ENCODE peak calls at places on chromosome 4, in seven cellular contexts. One of them, this sample, is unnamed.

GRCh38 chr4:113760852-113761681 is 471 bp downstream of the CAMK2D start:
- DNase-seq in activated CD4-positive, CD25-positive, alpha-beta regulatory T cell treated with anti-CD3 and anti-CD28 coated beads, Interleukin-2, amount 50 U/mL, for 72 hours: peak; percentile 73
- DNase-seq in GM23248: peak; percentile 89
- DNase-seq in heart right ventricle: peak; percentile 86
- DNase-seq in brain microvascular endothelial cell: peak; percentile 57
- DNase-seq in RCC 7860: peak; percentile 29
- DNase-seq in PC-9: no peak
- DNase-seq in this sample: peak; percentile 79

GRCh38 chr4:3353747-3354454 is 61.1 kb downstream of the RGS12 start:
- DNase-seq in activated CD4-positive, CD25-positive, alpha-beta regulatory T cell treated with anti-CD3 and anti-CD28 coated beads, Interleukin-2, amount 50 U/mL, for 72 hours: no peak
- DNase-seq in GM23248: no peak
- DNase-seq in heart right ventricle: no peak
- DNase-seq in brain microvascular endothelial cell: no peak
- DNase-seq in RCC 7860: no peak
- DNase-seq in PC-9: no peak
- DNase-seq in this sample: no peak

GRCh38 chr4:121256346-121256745 is 92.2 kb upstream of the TNIP3 start:
- DNase-seq in activated CD4-positive, CD25-positive, alpha-beta regulatory T cell treated with anti-CD3 and anti-CD28 coated beads, Interleukin-2, amount 50 U/mL, for 72 hours: no peak
- DNase-seq in GM23248: peak; percentile 95
- DNase-seq in heart right ventricle: no peak
- DNase-seq in brain microvascular endothelial cell: peak; percentile 84
- DNase-seq in RCC 7860: peak; percentile 37
- DNase-seq in PC-9: peak; percentile 46
- DNase-seq in this sample: peak; percentile 83

GRCh38 chr4:173538148-173538902 is 8.3 kb upstream of the HAND2 start:
- DNase-seq in activated CD4-positive, CD25-positive, alpha-beta regulatory T cell treated with anti-CD3 and anti-CD28 coated beads, Interleukin-2, amount 50 U/mL, for 72 hours: no peak
- DNase-seq in GM23248: peak; percentile 70
- DNase-seq in heart right ventricle: peak; percentile 74
- DNase-seq in brain microvascular endothelial cell: no peak
- DNase-seq in RCC 7860: no peak
- DNase-seq in PC-9: no peak
- DNase-seq in this sample: no peak

GRCh38 chr4:57206172-57206571 is 96.0 kb upstream of the IGFBP7 start:
- DNase-seq in activated CD4-positive, CD25-positive, alpha-beta regulatory T cell treated with anti-CD3 and anti-CD28 coated beads, Interleukin-2, amount 50 U/mL, for 72 hours: no peak
- DNase-seq in GM23248: no peak
- DNase-seq in heart right ventricle: no peak
- DNase-seq in brain microvascular endothelial cell: no peak
- DNase-seq in RCC 7860: no peak
- DNase-seq in PC-9: no peak
- DNase-seq in this sample: no peak

GRCh38 chr4:7462509-7462971 is 27.8 kb upstream of the PSAPL1 start:
- DNase-seq in activated CD4-positive, CD25-positive, alpha-beta regulatory T cell treated with anti-CD3 and anti-CD28 coated beads, Interleukin-2, amount 50 U/mL, for 72 hours: no peak
- DNase-seq in GM23248: peak; percentile 28
- DNase-seq in heart right ventricle: no peak
- DNase-seq in brain microvascular endothelial cell: no peak
- DNase-seq in RCC 7860: no peak
- DNase-seq in PC-9: no peak
- DNase-seq in this sample: peak; percentile 3

GRCh38 chr4:37591349-37591748 is 94.8 kb downstream of the RELL1 start:
- DNase-seq in activated CD4-positive, CD25-positive, alpha-beta regulatory T cell treated with anti-CD3 and anti-CD28 coated beads, Interleukin-2, amount 50 U/mL, for 72 hours: no peak
- DNase-seq in GM23248: no peak
- DNase-seq in heart right ventricle: no peak
- DNase-seq in brain microvascular endothelial cell: no peak
- DNase-seq in RCC 7860: no peak
- DNase-seq in PC-9: no peak
- DNase-seq in this sample: no peak

GRCh38 chr4:151781026-151781425 is 20.2 kb upstream of the GATB start:
- DNase-seq in activated CD4-positive, CD25-positive, alpha-beta regulatory T cell treated with anti-CD3 and anti-CD28 coated beads, Interleukin-2, amount 50 U/mL, for 72 hours: no peak
- DNase-seq in GM23248: no peak
- DNase-seq in heart right ventricle: peak; percentile 20
- DNase-seq in brain microvascular endothelial cell: no peak
- DNase-seq in RCC 7860: no peak
- DNase-seq in PC-9: no peak
- DNase-seq in this sample: no peak

GRCh38 chr4:69522554-69522953 is 26.8 kb upstream of the UGT2B4 start:
- DNase-seq in activated CD4-positive, CD25-positive, alpha-beta regulatory T cell treated with anti-CD3 and anti-CD28 coated beads, Interleukin-2, amount 50 U/mL, for 72 hours: no peak
- DNase-seq in GM23248: no peak
- DNase-seq in heart right ventricle: no peak
- DNase-seq in brain microvascular endothelial cell: no peak
- DNase-seq in RCC 7860: no peak
- DNase-seq in PC-9: no peak
- DNase-seq in this sample: no peak

GRCh38 chr4:33941854-33942253 is 2302.5 kb downstream of the ARAP2 start:
- DNase-seq in activated CD4-positive, CD25-positive, alpha-beta regulatory T cell treated with anti-CD3 and anti-CD28 coated beads, Interleukin-2, amount 50 U/mL, for 72 hours: no peak
- DNase-seq in GM23248: no peak
- DNase-seq in heart right ventricle: no peak
- DNase-seq in brain microvascular endothelial cell: no peak
- DNase-seq in RCC 7860: no peak
- DNase-seq in PC-9: no peak
- DNase-seq in this sample: no peak

GRCh38 chr4:47110670-47111069 is 79.3 kb downstream of the GABRB1 start:
- DNase-seq in activated CD4-positive, CD25-positive, alpha-beta regulatory T cell treated with anti-CD3 and anti-CD28 coated beads, Interleukin-2, amount 50 U/mL, for 72 hours: no peak
- DNase-seq in GM23248: no peak
- DNase-seq in heart right ventricle: no peak
- DNase-seq in brain microvascular endothelial cell: no peak
- DNase-seq in RCC 7860: no peak
- DNase-seq in PC-9: no peak
- DNase-seq in this sample: no peak

GRCh38 chr4:138405439-138405838 is 163.3 kb upstream of the SLC7A11 start:
- DNase-seq in activated CD4-positive, CD25-positive, alpha-beta regulatory T cell treated with anti-CD3 and anti-CD28 coated beads, Interleukin-2, amount 50 U/mL, for 72 hours: no peak
- DNase-seq in GM23248: peak; percentile 37
- DNase-seq in heart right ventricle: no peak
- DNase-seq in brain microvascular endothelial cell: no peak
- DNase-seq in RCC 7860: peak; percentile 20
- DNase-seq in PC-9: peak; percentile 49
- DNase-seq in this sample: no peak

GRCh38 chr4:8534129-8534528 is 46.1 kb upstream of the GPR78 start:
- DNase-seq in activated CD4-positive, CD25-positive, alpha-beta regulatory T cell treated with anti-CD3 and anti-CD28 coated beads, Interleukin-2, amount 50 U/mL, for 72 hours: no peak
- DNase-seq in GM23248: no peak
- DNase-seq in heart right ventricle: no peak
- DNase-seq in brain microvascular endothelial cell: peak; percentile 33
- DNase-seq in RCC 7860: peak; percentile 43
- DNase-seq in PC-9: peak; percentile 94
- DNase-seq in this sample: no peak

GRCh38 chr4:169009281-169010124 is 552 bp downstream of the CBR4 start:
- DNase-seq in activated CD4-positive, CD25-positive, alpha-beta regulatory T cell treated with anti-CD3 and anti-CD28 coated beads, Interleukin-2, amount 50 U/mL, for 72 hours: peak; percentile 66
- DNase-seq in GM23248: peak; percentile 82
- DNase-seq in heart right ventricle: peak; percentile 59
- DNase-seq in brain microvascular endothelial cell: peak; percentile 51
- DNase-seq in RCC 7860: peak; percentile 21
- DNase-seq in PC-9: peak; percentile 37
- DNase-seq in this sample: peak; percentile 73

GRCh38 chr4:158553364-158553763 is 31.7 kb downstream of the RXFP1 start:
- DNase-seq in activated CD4-positive, CD25-positive, alpha-beta regulatory T cell treated with anti-CD3 and anti-CD28 coated beads, Interleukin-2, amount 50 U/mL, for 72 hours: no peak
- DNase-seq in GM23248: no peak
- DNase-seq in heart right ventricle: no peak
- DNase-seq in brain microvascular endothelial cell: no peak
- DNase-seq in RCC 7860: no peak
- DNase-seq in PC-9: no peak
- DNase-seq in this sample: no peak

GRCh38 chr4:48777739-48778138 is 2.3 kb downstream of the FRYL start:
- DNase-seq in activated CD4-positive, CD25-positive, alpha-beta regulatory T cell treated with anti-CD3 and anti-CD28 coated beads, Interleukin-2, amount 50 U/mL, for 72 hours: no peak
- DNase-seq in GM23248: peak; percentile 23
- DNase-seq in heart right ventricle: no peak
- DNase-seq in brain microvascular endothelial cell: no peak
- DNase-seq in RCC 7860: no peak
- DNase-seq in PC-9: no peak
- DNase-seq in this sample: no peak

GRCh38 chr4:3514806-3515421 is 17.3 kb downstream of the LRPAP1 start:
- DNase-seq in activated CD4-positive, CD25-positive, alpha-beta regulatory T cell treated with anti-CD3 and anti-CD28 coated beads, Interleukin-2, amount 50 U/mL, for 72 hours: no peak
- DNase-seq in GM23248: no peak
- DNase-seq in heart right ventricle: no peak
- DNase-seq in brain microvascular endothelial cell: no peak
- DNase-seq in RCC 7860: no peak
- DNase-seq in PC-9: no peak
- DNase-seq in this sample: no peak

GRCh38 chr4:182143822-182144620 is 99.2 kb upstream of the TENM3 start:
- DNase-seq in activated CD4-positive, CD25-positive, alpha-beta regulatory T cell treated with anti-CD3 and anti-CD28 coated beads, Interleukin-2, amount 50 U/mL, for 72 hours: no peak
- DNase-seq in GM23248: peak; percentile 27
- DNase-seq in heart right ventricle: no peak
- DNase-seq in brain microvascular endothelial cell: peak; percentile 77
- DNase-seq in RCC 7860: peak; percentile 61
- DNase-seq in PC-9: no peak
- DNase-seq in this sample: peak; percentile 83

GRCh38 chr4:169050308-169050707 is 40.3 kb upstream of the CBR4 start:
- DNase-seq in activated CD4-positive, CD25-positive, alpha-beta regulatory T cell treated with anti-CD3 and anti-CD28 coated beads, Interleukin-2, amount 50 U/mL, for 72 hours: no peak
- DNase-seq in GM23248: no peak
- DNase-seq in heart right ventricle: peak; percentile 20
- DNase-seq in brain microvascular endothelial cell: no peak
- DNase-seq in RCC 7860: no peak
- DNase-seq in PC-9: no peak
- DNase-seq in this sample: no peak

GRCh38 chr4:10289534-10289899 is 167.7 kb downstream of the ZNF518B start:
- DNase-seq in activated CD4-positive, CD25-positive, alpha-beta regulatory T cell treated with anti-CD3 and anti-CD28 coated beads, Interleukin-2, amount 50 U/mL, for 72 hours: no peak
- DNase-seq in GM23248: no peak
- DNase-seq in heart right ventricle: no peak
- DNase-seq in brain microvascular endothelial cell: no peak
- DNase-seq in RCC 7860: no peak
- DNase-seq in PC-9: no peak
- DNase-seq in this sample: no peak

GRCh38 chr4:121053601-121054143 is 18.7 kb downstream of the NDNF start:
- DNase-seq in activated CD4-positive, CD25-positive, alpha-beta regulatory T cell treated with anti-CD3 and anti-CD28 coated beads, Interleukin-2, amount 50 U/mL, for 72 hours: no peak
- DNase-seq in GM23248: peak; percentile 71
- DNase-seq in heart right ventricle: peak; percentile 38
- DNase-seq in brain microvascular endothelial cell: peak; percentile 40
- DNase-seq in RCC 7860: no peak
- DNase-seq in PC-9: no peak
- DNase-seq in this sample: peak; percentile 50

GRCh38 chr4:20193522-20193902 is 58.2 kb upstream of the SLIT2 start:
- DNase-seq in activated CD4-positive, CD25-positive, alpha-beta regulatory T cell treated with anti-CD3 and anti-CD28 coated beads, Interleukin-2, amount 50 U/mL, for 72 hours: no peak
- DNase-seq in GM23248: no peak
- DNase-seq in heart right ventricle: no peak
- DNase-seq in brain microvascular endothelial cell: no peak
- DNase-seq in RCC 7860: no peak
- DNase-seq in PC-9: no peak
- DNase-seq in this sample: no peak

GRCh38 chr4:19945979-19946380 is 305.7 kb upstream of the SLIT2 start:
- DNase-seq in activated CD4-positive, CD25-positive, alpha-beta regulatory T cell treated with anti-CD3 and anti-CD28 coated beads, Interleukin-2, amount 50 U/mL, for 72 hours: no peak
- DNase-seq in GM23248: peak; percentile 93
- DNase-seq in heart right ventricle: no peak
- DNase-seq in brain microvascular endothelial cell: peak; percentile 94
- DNase-seq in RCC 7860: peak; percentile 86
- DNase-seq in PC-9: no peak
- DNase-seq in this sample: peak; percentile 74

GRCh38 chr4:163693211-163693610 is 198.7 kb downstream of the TMA16 start:
- DNase-seq in activated CD4-positive, CD25-positive, alpha-beta regulatory T cell treated with anti-CD3 and anti-CD28 coated beads, Interleukin-2, amount 50 U/mL, for 72 hours: no peak
- DNase-seq in GM23248: peak; percentile 16
- DNase-seq in heart right ventricle: no peak
- DNase-seq in brain microvascular endothelial cell: peak; percentile 33
- DNase-seq in RCC 7860: no peak
- DNase-seq in PC-9: no peak
- DNase-seq in this sample: peak; percentile 66

GRCh38 chr4:145760961-145761929 is 81.3 kb downstream of the C4orf51 start:
- DNase-seq in activated CD4-positive, CD25-positive, alpha-beta regulatory T cell treated with anti-CD3 and anti-CD28 coated beads, Interleukin-2, amount 50 U/mL, for 72 hours: no peak
- DNase-seq in GM23248: no peak
- DNase-seq in heart right ventricle: peak; percentile 68
- DNase-seq in brain microvascular endothelial cell: no peak
- DNase-seq in RCC 7860: no peak
- DNase-seq in PC-9: no peak
- DNase-seq in this sample: no peak

GRCh38 chr4:168574581-168575295 is 77.9 kb downstream of the PALLD start:
- DNase-seq in activated CD4-positive, CD25-positive, alpha-beta regulatory T cell treated with anti-CD3 and anti-CD28 coated beads, Interleukin-2, amount 50 U/mL, for 72 hours: no peak
- DNase-seq in GM23248: peak; percentile 72
- DNase-seq in heart right ventricle: no peak
- DNase-seq in brain microvascular endothelial cell: no peak
- DNase-seq in RCC 7860: peak; percentile 28
- DNase-seq in PC-9: no peak
- DNase-seq in this sample: peak; percentile 93

GRCh38 chr4:41409095-41409494 is 128.9 kb upstream of the LIMCH1 start:
- DNase-seq in activated CD4-positive, CD25-positive, alpha-beta regulatory T cell treated with anti-CD3 and anti-CD28 coated beads, Interleukin-2, amount 50 U/mL, for 72 hours: no peak
- DNase-seq in GM23248: peak; percentile 47
- DNase-seq in heart right ventricle: no peak
- DNase-seq in brain microvascular endothelial cell: no peak
- DNase-seq in RCC 7860: no peak
- DNase-seq in PC-9: no peak
- DNase-seq in this sample: peak; percentile 45